ENCODE peak calls at places on chromosomes 3 and 15, in eight cellular contexts. U, S, P, F, E, Y, A and J are unnamed samples.

GRCh38 chr3:138946554-138947302 is at the start of the genes FOXL2 and FOXL2NB:
- DNase-seq in U (no peak), S (peak), F (no peak), Y (peak), E (no peak), P (peak), A (no peak), J (peak)

GRCh38 chr3:119778176-119778575 is 3.7 kb upstream of the NR1I2 start:
- DNase-seq in E (no peak), A (no peak), P (no peak), F (no peak), S (no peak), U (no peak), Y (no peak), J (no peak)

GRCh38 chr3:86733257-86733656 is 257.7 kb downstream of the VGLL3 start:
- DNase-seq in Y (no peak), P (no peak), U (no peak), S (no peak), F (no peak), A (no peak), E (no peak), J (no peak)

GRCh38 chr3:110731148-110731547 is 340.5 kb upstream of the NECTIN3 start:
- DNase-seq in E (no peak), S (no peak), A (no peak), Y (no peak), P (peak), F (no peak), U (no peak), J (no peak)

GRCh38 chr3:80592792-80593191 is 825.0 kb upstream of the ROBO1 start:
- DNase-seq in P (no peak), A (no peak), Y (no peak), E (no peak), S (no peak), F (no peak), U (no peak), J (no peak)

GRCh38 chr3:127072971-127073851 is 90.3 kb downstream of the PLXNA1 start:
- DNase-seq in F (peak), Y (no peak), U (no peak), E (peak), A (no peak), S (no peak), P (no peak), J (no peak)

GRCh38 chr15:91942676-91943417 is 89.3 kb downstream of the SLCO3A1 start:
- DNase-seq in E (peak), S (no peak), U (peak), Y (peak), F (peak), A (peak), P (peak), J (peak)

GRCh38 chr15:66053991-66054390 is 184.7 kb downstream of the RAB11A start:
- DNase-seq in P (no peak), A (peak), S (no peak), U (no peak), Y (no peak), F (no peak), E (no peak), J (no peak)

GRCh38 chr15:72784233-72784876 is 797 bp upstream of the ADPGK start:
- DNase-seq in S (peak), A (no peak), Y (peak), U (peak), E (no peak), P (peak), F (no peak), J (no peak)

GRCh38 chr3:142981108-142981507 is 17.6 kb upstream of the PAQR9 start:
- DNase-seq in F (no peak), Y (no peak), S (no peak), U (no peak), A (no peak), E (no peak), P (peak), J (no peak)
- TF ChIP-seq CTCF in F (no peak), Y (no peak), S (no peak), U (no peak), A (no peak), E (no peak), P (no peak), J (no peak)

GRCh38 chr3:150312018-150312657 is 96.0 kb upstream of the TSC22D2 start:
- DNase-seq in A (no peak), U (no peak), F (no peak), S (no peak), E (no peak), Y (no peak), P (no peak), J (no peak)
- TF ChIP-seq CTCF in A (no peak), U (no peak), F (no peak), S (no peak), E (no peak), Y (no peak), P (no peak), J (no peak)

GRCh38 chr3:157110761-157111238 is 49.1 kb downstream of the CCNL1 start:
- DNase-seq in U (no peak), A (peak), P (no peak), E (no peak), Y (no peak), F (no peak), S (no peak), J (no peak)
- TF ChIP-seq CTCF in U (no peak), A (no peak), P (no peak), E (no peak), Y (no peak), F (no peak), S (no peak), J (no peak)

DNA sequence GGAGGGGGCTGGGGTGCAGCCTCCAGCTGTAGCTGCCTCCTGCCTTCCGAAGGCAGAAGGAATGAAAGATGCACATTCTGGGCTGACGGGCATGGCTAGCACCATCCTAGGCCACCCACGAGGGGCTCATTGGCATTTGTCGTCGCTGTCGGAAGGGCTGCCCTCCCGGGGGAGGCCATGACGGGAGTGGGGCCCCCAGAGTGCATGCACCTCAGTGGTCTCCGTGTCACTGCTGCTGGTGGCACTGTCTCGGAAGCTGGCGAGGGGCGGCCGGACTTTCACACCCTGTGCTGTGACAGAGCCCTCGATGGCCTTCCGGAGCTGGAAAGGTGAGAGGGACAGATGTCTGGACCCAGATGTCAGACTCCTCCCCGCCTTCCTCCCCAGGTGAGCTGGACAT is 9.1 kb downstream of the FAM131A start:
- DNase-seq in P (no peak), F (no peak), U (no peak), Y (no peak), S (no peak), E (no peak), A (no peak), J (no peak)
- TF ChIP-seq CTCF in P (no peak), F (no peak), U (no peak), Y (no peak), S (no peak), E (no peak), A (no peak), J (no peak)

DNA sequence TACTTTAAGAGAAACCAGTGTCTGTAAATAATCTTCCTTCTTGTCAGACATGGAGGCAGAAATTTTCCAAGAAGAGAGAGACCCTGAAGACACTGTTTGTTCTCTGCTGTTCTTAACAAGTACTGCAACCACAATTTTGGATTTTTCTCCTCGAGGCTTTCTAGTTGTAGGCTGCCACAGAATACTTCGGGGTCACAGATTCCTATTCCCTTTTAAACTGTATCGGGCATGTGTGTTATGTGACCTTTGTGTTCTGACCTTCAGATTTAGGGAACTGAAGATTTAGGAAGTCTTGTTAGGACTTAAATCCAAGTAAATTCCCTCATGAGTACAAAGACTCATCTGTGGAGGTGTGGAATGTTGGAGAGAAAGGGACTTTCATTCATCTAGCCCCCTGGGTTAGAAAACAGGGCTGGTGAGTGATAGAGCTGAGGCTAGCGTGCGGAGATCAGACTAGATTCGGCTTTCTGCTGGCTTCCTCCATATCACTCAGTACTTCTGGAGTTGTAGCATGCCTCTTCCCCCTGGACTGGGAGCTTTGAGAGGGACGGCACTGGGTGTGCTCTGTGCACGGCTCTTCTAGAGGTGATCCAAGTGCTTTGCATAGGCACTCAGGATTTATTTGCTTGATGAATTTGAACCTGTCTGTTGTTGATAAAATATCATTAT is 237.0 kb downstream of the LPP start:
- DNase-seq in U (no peak), P (peak), Y (no peak), F (no peak), E (no peak), A (no peak), S (no peak), J (no peak)
- TF ChIP-seq CTCF in U (peak), P (no peak), Y (no peak), F (no peak), E (no peak), A (no peak), S (no peak), J (no peak)

GRCh38 chr15:69946870-69947269 is 150.8 kb downstream of the TLE3 start:
- DNase-seq in U (no peak), Y (no peak), F (no peak), A (no peak), E (no peak), S (no peak), P (no peak), J (no peak)
- TF ChIP-seq CTCF in U (no peak), Y (no peak), F (no peak), A (no peak), E (no peak), S (no peak), P (no peak), J (no peak)

DNA sequence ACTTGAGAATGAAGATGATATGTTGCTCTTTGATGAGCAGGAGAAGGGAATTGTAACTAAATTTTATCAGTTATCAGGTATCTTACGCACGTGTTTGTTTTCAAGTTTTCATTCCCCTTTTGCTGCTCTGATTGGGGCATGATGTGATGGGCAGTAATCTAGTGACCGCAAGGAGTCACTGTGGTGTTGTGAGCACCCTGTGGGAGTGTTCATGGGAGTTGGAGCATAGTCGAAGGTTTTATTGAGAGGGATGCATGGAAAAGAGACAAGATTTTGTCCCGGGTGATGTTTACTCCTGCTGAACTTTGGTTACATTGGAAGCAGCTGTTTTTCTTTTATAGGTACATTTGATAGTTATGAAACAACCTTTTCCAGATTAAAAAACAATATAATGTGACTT is 2.1 kb downstream of the FAN1 start:
- DNase-seq in P (no peak), U (no peak), Y (no peak), E (no peak), A (no peak), F (no peak), S (no peak), J (no peak)
- TF ChIP-seq CTCF in P (peak), U (peak), Y (no peak), E (peak), A (no peak), F (peak), S (no peak), J (no peak)